ENCODE peak calls at places on chromosome 22, in five cellular contexts. C, I, P, O and Q are unnamed samples.

GRCh38 chr22:24069721-24070120 is 58.6 kb downstream of the CABIN1 start:
- DNase-seq in O (no peak), I (no peak), C (no peak), P (no peak), Q (no peak)

GRCh38 chr22:26295583-26296126 is 126.4 kb downstream of the SEZ6L start:
- DNase-seq in C (no peak), I (no peak), P (no peak), O (no peak), Q (no peak)

GRCh38 chr22:48874956-48875355 is 952.7 kb downstream of the BRD1 start:
- DNase-seq in O (no peak), I (no peak), C (peak; percentile 66), P (no peak), Q (no peak)

GRCh38 chr22:19763141-19764049 is 2.8 kb downstream of the TBX1 start:
- DNase-seq in I (no peak), P (no peak), C (no peak), O (no peak), Q (no peak)

GRCh38 chr22:39454385-39454871 is 2.4 kb upstream of the MGAT3 start:
- DNase-seq in I (no peak), O (no peak), P (no peak), C (no peak), Q (no peak)

GRCh38 chr22:36328635-36329216 is 59.0 kb downstream of the MYH9 start:
- DNase-seq in I (no peak), O (no peak), P (peak; percentile 71), C (no peak), Q (no peak)

GRCh38 chr22:50674606-50675552 is 2.3 kb downstream of the SHANK3 start:
- DNase-seq in P (peak; percentile 62), C (peak; percentile 89), I (no peak), O (no peak), Q (no peak)

GRCh38 chr22:42434748-42435425 is 2.7 kb upstream of the NFAM1 start:
- DNase-seq in I (no peak), P (no peak), O (no peak), C (no peak), Q (no peak)

GRCh38 chr22:24090581-24090980 is 79.5 kb downstream of the CABIN1 start:
- DNase-seq in P (no peak), I (no peak), C (peak; percentile 59), O (no peak), Q (no peak)

GRCh38 chr22:50250555-50251471 is at the start of gene HDAC10:
- DNase-seq in P (no peak), I (peak; percentile 46), C (no peak), O (peak; percentile 70), Q (peak; percentile 67)

GRCh38 chr22:31046591-31047226 is 34.4 kb upstream of the SMTN start:
- DNase-seq in O (no peak), P (no peak), I (no peak), C (no peak), Q (no peak)

GRCh38 chr22:45302047-45302446 is 7.7 kb upstream of the FAM118A start:
- DNase-seq in I (no peak), P (no peak), C (no peak), O (no peak), Q (no peak)

GRCh38 chr22:16601437-16602223 is 9.0 kb upstream of the CCT8L2 start:
- DNase-seq in P (no peak), I (no peak), C (no peak), O (no peak), Q (no peak)

GRCh38 chr22:21837184-21837979 is 30.1 kb downstream of the MAPK1 start:
- DNase-seq in O (no peak), P (peak; percentile 26), I (no peak), C (no peak), Q (no peak)

GRCh38 chr22:19292262-19293230 is 1.0 kb upstream of the CLTCL1 start:
- DNase-seq in C (no peak), I (no peak), P (no peak), O (no peak), Q (no peak)

GRCh38 chr22:30457964-30458363 is 13.9 kb downstream of the SEC14L3 start:
- DNase-seq in P (no peak), I (no peak), O (no peak), C (no peak), Q (no peak)

GRCh38 chr22:44214764-44215163 is 34.0 kb downstream of the PARVG start:
- DNase-seq in I (no peak), O (no peak), P (no peak), C (no peak), Q (no peak)

GRCh38 chr22:37739000-37739399 is 42.2 kb downstream of the TRIOBP start:
- DNase-seq in C (no peak), I (no peak), O (no peak), P (no peak), Q (no peak)

GRCh38 chr22:30202531-30203006 is 44.0 kb downstream of the LIF start:
- DNase-seq in O (no peak), P (no peak), I (no peak), C (no peak), Q (no peak)

GRCh38 chr22:41001722-41002122 is 50.5 kb downstream of the RBX1 start:
- DNase-seq in P (no peak), O (no peak), C (no peak), I (no peak), Q (no peak)

GRCh38 chr22:21766933-21767462 is 31.4 kb upstream of the YPEL1 start:
- DNase-seq in C (no peak), O (peak; percentile 57), P (no peak), I (peak; percentile 55), Q (peak; percentile 4)

GRCh38 chr22:20238567-20239062 is 29.5 kb downstream of the RTN4R start:
- DNase-seq in C (no peak), I (no peak), O (no peak), P (no peak), Q (peak; percentile 15)

GRCh38 chr22:24697671-24698082 is 76.8 kb downstream of the PIWIL3 start:
- DNase-seq in I (no peak), C (no peak), O (no peak), P (peak; percentile 29), Q (no peak)

GRCh38 chr22:49582171-49582570 is 245.5 kb downstream of the BRD1 start:
- DNase-seq in I (no peak), O (no peak), P (no peak), C (no peak), Q (no peak)

GRCh38 chr22:49663823-49664222 is 163.8 kb downstream of the BRD1 start:
- DNase-seq in O (no peak), I (no peak), C (no peak), P (no peak), Q (no peak)

GRCh38 chr22:17783773-17784480 is 9.7 kb upstream of the BID start:
- DNase-seq in C (no peak), O (no peak), I (no peak), P (no peak), Q (no peak)

GRCh38 chr22:39917776-39918493 is 17.1 kb downstream of the GRAP2 start:
- DNase-seq in O (no peak), P (no peak), C (no peak), I (no peak), Q (no peak)

GRCh38 chr22:38098410-38099249 is 11.9 kb downstream of the BAIAP2L2 start:
- DNase-seq in P (no peak), C (no peak), O (no peak), I (no peak), Q (no peak)

GRCh38 chr22:24338701-24339451 is 68.2 kb downstream of the SPECC1L start:
- DNase-seq in P (no peak), C (no peak), O (no peak), I (no peak), Q (no peak)

GRCh38 chr22:35839811-35840739 is 122.4 kb downstream of the APOL5 start:
- DNase-seq in C (no peak), O (no peak), P (peak; percentile 93), I (no peak), Q (no peak)

GRCh38 chr22:50102946-50103345 is 13.1 kb downstream of the MOV10L1 start:
- DNase-seq in O (no peak), C (no peak), P (no peak), I (no peak), Q (no peak)

GRCh38 chr22:37520754-37521153 is 1.5 kb upstream of the CARD10 start:
- DNase-seq in P (no peak), C (no peak), I (no peak), O (no peak), Q (no peak)

GRCh38 chr22:26606611-26607010 is 11.2 kb downstream of the CRYBB1 start:
- DNase-seq in P (no peak), I (no peak), O (no peak), C (no peak), Q (no peak)

GRCh38 chr22:21082248-21082647 is 36.5 kb downstream of the LRRC74B start:
- DNase-seq in I (no peak), C (no peak), P (no peak), O (no peak), Q (no peak)

GRCh38 chr22:35850831-35851230 is 133.2 kb downstream of the APOL5 start:
- DNase-seq in I (no peak), O (no peak), C (no peak), P (no peak), Q (no peak)

GRCh38 chr22:44311855-44312170 is 938 bp downstream of the SHISAL1 start:
- DNase-seq in P (no peak), C (no peak), I (no peak), O (no peak), Q (no peak)

GRCh38 chr22:22703715-22704114 is 59.3 kb downstream of the GGTLC2 start:
- DNase-seq in P (no peak), C (no peak), O (no peak), I (no peak), Q (no peak)

GRCh38 chr22:26648011-26648497 is 9.3 kb upstream of the MIAT start:
- DNase-seq in P (no peak), C (no peak), O (no peak), I (no peak), Q (no peak)

GRCh38 chr22:30280495-30280894 is 8.8 kb downstream of the CASTOR1 start:
- DNase-seq in I (no peak), O (no peak), P (no peak), C (no peak), Q (no peak)